ENCODE peak calls at places on chromosomes 6 and 20, in five cellular contexts. D is HepG2, M is K562, B is GM12878, H is A549. S is an unnamed sample.

GRCh38 chr6:6588064-6588923 is at the start of gene LY86:
- DNase-seq in B (peak), H (no peak), M (no peak), D (no peak), S (no peak)

GRCh38 chr20:56171087-56172012 is 77.2 kb upstream of the MC3R start:
- DNase-seq in H (no peak), M (no peak), D (peak), B (no peak), S (no peak)

GRCh38 chr20:25090492-25091429 is 8.8 kb upstream of the VSX1 start:
- DNase-seq in D (no peak), H (no peak), M (no peak), B (peak), S (peak)

GRCh38 chr6:71298459-71298858 is 9.8 kb downstream of the OGFRL1 start:
- DNase-seq in M (no peak), B (no peak), D (no peak), H (no peak), S (no peak)

GRCh38 chr6:63442870-63443269 is 123.1 kb upstream of the LGSN start:
- DNase-seq in B (no peak), H (no peak), D (no peak), M (no peak), S (no peak)

GRCh38 chr6:77341058-77341986 is 122.0 kb downstream of the HTR1B start:
- DNase-seq in M (no peak), D (no peak), H (no peak), B (no peak), S (no peak)

GRCh38 chr20:16538779-16539178 is 34.5 kb downstream of the KIF16B start:
- DNase-seq in H (no peak), D (no peak), B (no peak), M (no peak), S (no peak)

GRCh38 chr20:13644010-13644409 is 5.3 kb upstream of the TASP1 start:
- DNase-seq in D (no peak), B (no peak), M (no peak), H (no peak), S (no peak)

GRCh38 chr20:31863296-31864085 is 6.8 kb downstream of the DUSP15 start:
- DNase-seq in H (no peak), D (no peak), M (no peak), B (no peak), S (no peak)

GRCh38 chr6:113308266-113308665 is 548.9 kb upstream of the MARCKS start:
- DNase-seq in M (no peak), B (no peak), D (no peak), H (no peak), S (no peak)

GRCh38 chr20:55353206-55353605 is 652.1 kb downstream of the CBLN4 start:
- DNase-seq in H (no peak), D (no peak), B (no peak), M (no peak), S (no peak)

GRCh38 chr6:41604006-41604405 is 34.3 kb upstream of the MDFI start:
- DNase-seq in M (no peak), H (no peak), B (no peak), D (no peak), S (no peak)

GRCh38 chr6:125957845-125958244 is 1.3 kb downstream of the HINT3 start:
- DNase-seq in M (peak), D (peak), B (no peak), H (no peak), S (no peak)

GRCh38 chr6:3707751-3708412 is 43.6 kb downstream of the PXDC1 start:
- DNase-seq in D (no peak), H (no peak), M (no peak), B (no peak), S (no peak)

GRCh38 chr6:158387036-158387435 is 74.8 kb downstream of the TULP4 start:
- DNase-seq in D (peak), H (peak), B (no peak), M (no peak), S (no peak)

GRCh38 chr20:1894471-1894950 is 696 bp upstream of the SIRPA start:
- DNase-seq in M (peak), B (no peak), D (no peak), H (peak), S (no peak)

GRCh38 chr20:412081-412480 is 4.0 kb downstream of the RBCK1 start:
- DNase-seq in B (no peak), M (no peak), H (no peak), D (no peak), S (no peak)

GRCh38 chr20:53216856-53217576 is 244.9 kb downstream of the TSHZ2 start:
- DNase-seq in H (peak), D (peak), M (peak), B (no peak), S (peak)

GRCh38 chr6:22709804-22710203 is 140.4 kb downstream of the HDGFL1 start:
- DNase-seq in M (no peak), D (no peak), H (no peak), B (no peak), S (no peak)

GRCh38 chr6:125791151-125791819 is 525 bp downstream of the NCOA7 start:
- DNase-seq in M (peak), H (peak), D (peak), B (no peak), S (no peak)

GRCh38 chr6:13427838-13428527 is 59.4 kb downstream of the GFOD1 start:
- DNase-seq in B (peak), D (no peak), M (no peak), H (no peak), S (no peak)

GRCh38 chr20:53738039-53738944 is 144.7 kb upstream of the ZNF217 start:
- DNase-seq in H (peak), B (no peak), D (peak), M (peak), S (peak)

GRCh38 chr6:24440897-24441598 is 38.3 kb downstream of the MRS2 start:
- DNase-seq in D (no peak), H (no peak), B (no peak), M (no peak), S (no peak)

GRCh38 chr20:13141541-13141940 is 79.5 kb upstream of the ISM1 start:
- DNase-seq in M (no peak), B (no peak), H (no peak), D (no peak), S (no peak)

GRCh38 chr6:31194271-31194834 is 23.9 kb upstream of the POU5F1 start:
- DNase-seq in D (no peak), H (no peak), B (no peak), M (no peak), S (no peak)

GRCh38 chr6:13766201-13766634 is 48.1 kb downstream of the MCUR1 start:
- DNase-seq in M (peak), H (no peak), D (no peak), B (no peak), S (no peak)

GRCh38 chr6:17225767-17226166 is 55.4 kb upstream of the RBM24 start:
- DNase-seq in H (no peak), M (no peak), B (no peak), D (no peak), S (no peak)

GRCh38 chr6:161439093-161439492 is 165.2 kb upstream of the AGPAT4 start:
- DNase-seq in M (peak), H (peak), D (no peak), B (no peak), S (no peak)

DNA sequence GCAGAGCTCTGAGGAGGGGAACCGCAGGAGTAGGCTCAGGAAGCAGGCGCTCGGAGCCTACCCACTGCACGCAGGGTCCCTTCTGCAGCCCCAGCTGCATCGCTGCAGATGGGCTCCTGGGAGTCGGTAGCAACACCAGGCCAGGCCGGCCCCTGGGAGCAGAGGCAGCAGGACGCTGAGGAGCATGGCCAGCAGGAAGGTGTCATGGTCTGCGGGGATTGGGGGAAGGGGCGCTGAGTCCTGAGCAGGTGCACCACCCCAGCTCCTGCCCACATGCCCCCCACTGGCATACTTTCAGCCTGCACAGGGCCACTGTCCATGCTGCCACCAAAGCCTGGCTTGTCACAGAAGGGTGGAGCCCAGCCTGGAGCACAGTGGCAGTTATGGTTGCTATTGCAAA is 7.7 kb upstream of the GFRA4 start:
- DNase-seq in H (no peak), D (no peak), M (no peak), B (no peak), S (no peak)
- TF ChIP-seq KDM1A in H (no peak), D (no peak), M (no peak), B (no peak), S (no peak)

DNA sequence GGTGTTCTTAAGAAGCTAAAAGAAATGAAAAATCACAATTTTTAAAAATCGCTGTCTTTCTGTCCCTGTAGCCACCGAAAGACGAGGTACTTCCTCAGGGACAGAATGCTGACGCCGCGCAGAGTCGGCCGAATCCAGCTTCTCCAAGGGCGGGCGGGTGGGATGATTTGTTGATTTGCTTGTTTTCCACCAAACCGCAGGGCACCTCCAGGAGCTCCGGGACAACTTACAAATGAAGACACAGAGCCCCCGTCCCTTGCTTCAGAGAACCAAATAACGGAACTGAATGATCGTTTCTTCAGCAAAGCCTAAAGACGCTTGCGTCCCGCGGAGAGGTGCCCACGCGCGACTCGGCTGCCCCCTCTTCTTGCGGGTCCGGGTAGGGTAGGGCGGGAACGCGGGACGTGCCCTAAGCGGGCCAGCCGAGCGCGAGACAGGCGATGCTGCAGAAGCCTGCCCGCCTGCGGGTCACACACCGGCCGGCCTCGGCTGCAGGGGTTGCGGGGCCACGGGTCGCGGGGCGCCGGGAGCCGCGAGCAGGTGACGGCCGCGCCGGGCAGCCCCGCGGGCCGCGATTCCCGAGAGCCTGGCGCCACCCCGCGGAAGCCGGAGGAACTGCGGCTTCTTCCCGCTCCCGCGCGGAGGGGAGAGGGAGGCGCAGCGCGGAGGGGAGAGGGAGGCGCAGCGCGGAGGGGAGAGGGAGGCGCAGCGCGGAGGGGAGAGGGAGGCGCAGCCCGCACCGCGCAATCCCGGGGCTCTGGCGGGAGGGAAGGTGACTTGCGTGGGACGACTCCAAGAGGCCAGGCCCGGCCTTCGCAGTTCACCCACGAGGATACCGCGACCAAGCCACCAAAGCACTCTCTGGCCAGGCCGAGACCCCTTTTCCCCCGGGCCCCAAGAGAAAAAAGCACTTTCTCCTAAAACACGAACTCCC is 7.7 kb upstream of the FOXF2 start:
- DNase-seq in M (peak), B (no peak), D (no peak), H (no peak), S (no peak)
- TF ChIP-seq EP300 in M (no peak), B (no peak), D (no peak), H (no peak), S (no peak)

GRCh38 chr20:60252866-60253265 is 294.6 kb downstream of the CDH26 start:
- DNase-seq in B (no peak), H (no peak), M (no peak), D (no peak), S (no peak)
- TF ChIP-seq KDM1A in B (no peak), H (no peak), M (no peak), D (no peak), S (no peak)

GRCh38 chr6:36492092-36492491 is 49.3 kb downstream of the KCTD20 start:
- DNase-seq in D (no peak), M (no peak), H (no peak), B (no peak), S (no peak)

GRCh38 chr6:36493859-36494258 is 51.1 kb downstream of the KCTD20 start:
- DNase-seq in H (no peak), M (no peak), D (peak), B (no peak), S (no peak)

GRCh38 chr6:36491378-36491965 is 48.7 kb downstream of the KCTD20 start:
- DNase-seq in M (no peak), H (no peak), B (no peak), D (peak), S (peak)

GRCh38 chr6:36495086-36495485 is 52.2 kb downstream of the STK38 start:
- DNase-seq in D (no peak), H (no peak), B (no peak), M (no peak), S (no peak)

GRCh38 chr6:36492621-36493020 is 49.8 kb downstream of the KCTD20 start:
- DNase-seq in H (no peak), D (no peak), B (no peak), M (no peak), S (no peak)
- TF ChIP-seq EP300 in H (no peak), D (no peak), B (no peak), M (no peak), S (no peak)

GRCh38 chr6:33967966-33968724 is 164.3 kb upstream of the MLN start:
- DNase-seq in B (no peak), D (peak), M (no peak), H (peak), S (no peak)
- TF ChIP-seq KDM1A in B (no peak), D (no peak), M (no peak), H (no peak), S (no peak)

GRCh38 chr6:92047886-92048285 is 1371.5 kb downstream of the EPHA7 start:
- DNase-seq in H (no peak), B (no peak), D (no peak), M (no peak), S (no peak)
- TF ChIP-seq EP300 in H (no peak), B (no peak), D (no peak), M (no peak), S (no peak)

GRCh38 chr6:105178110-105178509 is 1.7 kb downstream of the POPDC3 start:
- DNase-seq in B (no peak), H (no peak), M (no peak), D (no peak), S (no peak)
- TF ChIP-seq KDM1A in B (no peak), H (no peak), M (no peak), D (no peak), S (no peak)

S was measured in H1.